ENCODE peak calls at places on chromosomes 13 and 19, in eight cellular contexts. N is endothelial cell of umbilical vein, H is GM23338, E is PC-3, J is fibroblast of lung, V is astrocyte, R is mammary epithelial cell, S is GM23248. B is an unnamed sample.

GRCh38 chr19:13681509-13681908 is 82.8 kb upstream of the MRI1 start:
- DNase-seq in N (no peak), H (no peak), E (peak), J (peak), V (peak), R (no peak), S (peak), B (no peak)

GRCh38 chr13:30872685-30873443 is 33.2 kb upstream of the MEDAG start:
- DNase-seq in N (peak), H (peak), E (no peak), J (peak), V (peak), R (peak), S (peak), B (peak)

GRCh38 chr19:28456264-28456663 is 756.7 kb downstream of the UQCRFS1 start:
- DNase-seq in N (no peak), H (no peak), E (no peak), J (no peak), V (no peak), R (no peak), S (no peak), B (no peak)

GRCh38 chr19:6736917-6737283 is 480 bp downstream of the GPR108 start:
- DNase-seq in N (no peak), H (no peak), E (no peak), J (no peak), V (no peak), R (no peak), S (no peak), B (no peak)

GRCh38 chr19:12840091-12841079 is 2.1 kb downstream of the MAST1 start:
- DNase-seq in N (peak), H (peak), E (peak), J (peak), V (no peak), R (peak), S (peak), B (peak)

GRCh38 chr19:18467978-18468377 is 30.0 kb upstream of the ISYNA1 start:
- DNase-seq in N (no peak), H (no peak), E (no peak), J (no peak), V (no peak), R (no peak), S (no peak), B (no peak)

GRCh38 chr13:31887311-31887710 is 144.3 kb upstream of the FRY start:
- DNase-seq in N (no peak), H (no peak), E (no peak), J (peak), V (peak), R (no peak), S (peak), B (no peak)

GRCh38 chr19:5627395-5627904 is 4.6 kb downstream of the SAFB start:
- DNase-seq in N (no peak), H (peak), E (no peak), J (peak), V (peak), R (no peak), S (peak), B (peak)

GRCh38 chr13:73073050-73073449 is 14.2 kb downstream of the KLF5 start:
- DNase-seq in N (no peak), H (no peak), E (no peak), J (no peak), V (no peak), R (no peak), S (no peak), B (peak)

GRCh38 chr19:31902821-31903220 is 442.6 kb upstream of the ZNF507 start:
- DNase-seq in N (no peak), H (no peak), E (no peak), J (no peak), V (no peak), R (no peak), S (no peak), B (no peak)

GRCh38 chr13:27745301-27745700 is 47.0 kb upstream of the GSX1 start:
- DNase-seq in N (no peak), H (peak), E (no peak), J (no peak), V (no peak), R (no peak), S (no peak), B (no peak)

GRCh38 chr13:60227168-60227567 is 63.4 kb upstream of the DIAPH3 start:
- DNase-seq in N (no peak), H (no peak), E (no peak), J (no peak), V (no peak), R (no peak), S (no peak), B (no peak)

GRCh38 chr19:18832331-18833140 is 777 bp downstream of the UPF1 start:
- DNase-seq in N (peak), H (peak), E (peak), J (peak), V (no peak), R (peak), S (peak), B (no peak)

GRCh38 chr13:69856331-69856730 is 251.3 kb upstream of the ATXN8OS start:
- DNase-seq in N (peak), H (peak), E (peak), J (no peak), V (peak), R (no peak), S (no peak), B (no peak)

GRCh38 chr19:45016388-45017314 is 15.4 kb downstream of the RELB start:
- DNase-seq in N (peak), H (peak), E (peak), J (peak), V (peak), R (peak), S (peak), B (peak)

GRCh38 chr19:7873304-7874079 is 698 bp downstream of the PRR36 start:
- DNase-seq in N (no peak), H (peak), E (no peak), J (no peak), V (no peak), R (no peak), S (no peak), B (no peak)

GRCh38 chr13:39418424-39418823 is 184.6 kb downstream of the LHFPL6 start:
- DNase-seq in N (no peak), H (no peak), E (no peak), J (no peak), V (no peak), R (no peak), S (no peak), B (no peak)

DNA sequence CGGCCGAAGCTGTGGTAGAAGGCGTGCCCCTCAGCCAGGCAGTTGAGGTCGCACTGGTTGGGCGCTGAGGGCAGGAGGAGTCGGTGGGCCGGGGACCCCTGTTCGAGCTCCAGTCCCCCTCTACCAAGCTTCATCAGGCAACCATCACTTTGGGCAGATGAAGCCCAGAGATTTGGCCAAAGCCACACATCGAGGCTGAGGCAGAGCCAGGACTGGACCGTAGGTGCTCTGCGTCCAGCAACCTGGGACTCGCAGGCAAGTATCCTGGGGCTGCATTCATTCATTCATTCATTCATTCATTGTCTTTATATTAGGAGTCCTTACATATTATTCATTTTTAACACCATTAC is 4.3 kb downstream of the ADAMTSL5 start:
- DNase-seq in N (no peak), H (no peak), E (no peak), J (no peak), V (no peak), R (no peak), S (no peak), B (no peak)
- H3K4me3 ChIP-seq in N (no peak), H (peak), E (peak), J (no peak), V (no peak), R (peak), S (peak), B (peak)

DNA sequence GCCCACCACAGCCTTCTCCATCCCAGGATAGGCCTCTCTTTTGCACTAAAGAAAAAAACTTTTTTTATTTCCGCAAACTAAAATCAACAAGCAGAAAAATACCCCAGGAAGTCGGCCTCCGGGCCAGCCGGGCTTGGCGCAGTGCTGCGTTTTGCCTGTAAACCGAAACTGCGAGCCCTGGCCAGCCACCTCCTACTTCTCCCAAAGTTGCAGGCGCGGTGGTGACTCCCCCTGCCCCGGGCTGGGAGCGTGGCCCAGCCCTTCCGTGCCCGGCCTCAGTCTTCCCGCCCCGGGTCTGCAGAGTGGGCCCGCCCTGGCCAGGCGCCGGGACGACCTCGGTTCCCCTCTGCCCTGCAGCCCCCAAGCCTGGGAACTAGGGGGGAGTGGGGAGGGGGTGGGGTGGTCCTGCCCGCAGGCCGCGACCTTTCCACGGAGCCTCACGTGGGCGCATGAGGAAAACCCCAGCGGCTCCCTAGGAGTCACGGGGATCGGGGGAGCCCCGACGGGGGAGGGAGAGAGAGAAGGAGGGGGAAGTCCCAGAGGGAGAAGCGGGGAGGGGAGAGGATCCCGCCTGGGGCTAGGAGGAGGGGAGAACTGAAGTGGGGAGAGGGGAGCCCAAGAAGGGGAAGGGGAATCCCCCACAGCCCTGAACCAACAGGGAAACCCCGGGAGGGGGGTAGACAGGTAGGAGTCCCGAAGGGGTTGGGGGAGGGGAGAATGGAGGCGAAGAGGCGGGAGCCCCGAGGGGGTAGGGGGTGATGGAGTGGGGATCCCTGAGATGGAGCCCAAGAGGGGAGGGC is 3.0 kb downstream of the GADD45B start:
- DNase-seq in N (peak), H (peak), E (peak), J (peak), V (peak), R (peak), S (peak), B (peak)
- TF ChIP-seq EZH2 in N (no peak), H (no peak), E (no peak), J (no peak), V (no peak), R (no peak), S (no peak), B (no peak)

DNA sequence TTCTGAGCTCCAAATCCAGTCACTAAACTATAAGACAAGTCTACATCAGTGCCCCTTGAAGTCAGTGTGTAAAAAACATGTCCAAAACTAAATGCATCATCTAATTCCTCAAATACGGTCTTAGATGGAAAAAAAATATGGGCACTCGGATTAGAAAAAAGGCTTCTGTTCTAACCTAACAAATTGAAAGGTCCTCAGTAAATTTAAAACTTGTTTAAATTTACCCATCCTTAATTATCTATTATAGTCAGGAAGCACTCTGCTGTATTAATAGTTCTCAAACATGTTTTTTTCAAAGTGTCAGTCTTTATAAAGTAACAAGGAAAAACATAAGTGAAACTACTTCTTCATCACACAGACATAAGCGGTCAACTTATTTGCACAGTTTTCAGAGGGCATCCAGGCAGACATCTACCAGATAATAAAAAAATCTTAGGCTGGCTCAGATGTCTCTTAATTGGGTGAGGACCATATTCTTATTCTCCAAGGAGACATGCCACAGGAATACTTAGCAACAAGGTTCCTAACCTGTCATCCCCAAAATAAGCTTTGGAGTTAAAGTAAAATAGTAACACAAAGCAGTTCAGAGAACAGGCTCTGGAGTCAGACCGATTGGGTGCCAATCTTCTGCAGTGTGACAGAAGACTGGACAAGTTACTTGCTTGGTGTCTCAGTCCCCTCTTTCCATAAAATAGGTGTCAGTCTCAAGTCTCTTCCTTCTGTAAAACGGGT is 33.4 kb downstream of the ELF1 start:
- DNase-seq in N (peak), H (no peak), E (no peak), J (no peak), V (no peak), R (no peak), S (no peak), B (no peak)
- H3K27ac ChIP-seq in N (peak), H (no peak), E (no peak), J (no peak), V (no peak), R (no peak), S (no peak), B (no peak)

GRCh38 chr13:112754281-112755025 is 64.6 kb downstream of the ATP11A start:
- DNase-seq in N (no peak), H (no peak), E (no peak), J (no peak), V (no peak), R (no peak), S (no peak), B (no peak)
- H3K4me3 ChIP-seq in N (no peak), H (no peak), E (no peak), J (no peak), V (no peak), R (no peak), S (no peak), B (no peak)

DNA sequence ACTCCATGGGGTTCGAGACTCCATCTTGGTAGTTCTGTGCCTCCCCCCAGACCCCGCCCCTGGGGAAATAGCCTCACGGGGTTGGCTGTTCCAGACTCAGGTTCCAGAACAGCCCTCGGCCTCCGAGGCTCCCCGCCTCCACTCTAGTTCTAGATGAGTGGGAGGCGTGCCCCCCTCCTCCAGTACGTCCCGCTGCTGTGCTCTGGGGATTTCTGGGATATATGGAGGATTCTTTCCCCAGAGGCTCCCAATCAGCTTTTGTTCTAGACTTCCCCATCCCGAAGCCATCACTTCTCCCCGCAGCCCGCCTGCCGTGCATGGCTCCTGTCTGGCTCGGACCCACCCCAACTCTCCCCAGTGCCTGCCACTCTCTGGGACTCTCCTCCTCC is 1.9 kb upstream of the CACNG7 start:
- DNase-seq in N (no peak), H (peak), E (no peak), J (no peak), V (no peak), R (no peak), S (no peak), B (peak)
- TF ChIP-seq EZH2 in N (no peak), H (no peak), E (no peak), J (no peak), V (no peak), R (no peak), S (peak), B (no peak)